ENCODE peak calls at places on chromosomes 3 and 15, in ten cellular contexts. O is OCI-LY7; V is GM06990; L is astrocyte of the spinal cord; I is ovary; D is GM12865; P is epithelial cell of proximal tubule; X is fibroblast of the aortic adventitia; A is CD8-positive, alpha-beta T cell; J is choroid plexus epithelial cell. R is an unnamed sample.

GRCh38 chr3:143081844-143082778 is 37.5 kb upstream of the CHST2 start:
- DNase-seq in O (peak), V (peak), L (no peak), I (no peak), D (peak), P (no peak), X (no peak), A (no peak), J (no peak), R (no peak)

GRCh38 chr15:75565062-75565970 is 13.8 kb downstream of the PTPN9 start:
- DNase-seq in O (no peak), V (no peak), L (peak), I (no peak), D (no peak), P (no peak), X (peak), A (no peak), J (peak), R (no peak)

GRCh38 chr3:185658504-185658912 is 72.4 kb downstream of the SENP2 start:
- DNase-seq in O (no peak), V (no peak), L (peak), I (no peak), D (no peak), P (peak), X (peak), A (no peak), J (peak), R (peak)

GRCh38 chr15:55218068-55218467 is 21.3 kb upstream of the RSL24D1 start:
- DNase-seq in O (no peak), V (no peak), L (no peak), I (no peak), D (no peak), P (no peak), X (no peak), A (no peak), J (no peak), R (no peak)

GRCh38 chr3:87491843-87492242 is 215.5 kb upstream of the POU1F1 start:
- DNase-seq in O (no peak), V (no peak), L (no peak), I (no peak), D (no peak), P (no peak), X (no peak), A (no peak), J (no peak), R (peak)

GRCh38 chr15:64931381-64931780 is 19.7 kb downstream of the ANKDD1A start:
- DNase-seq in O (no peak), V (no peak), L (no peak), I (no peak), D (no peak), P (no peak), X (no peak), A (peak), J (no peak), R (no peak)

GRCh38 chr3:135800071-135800549 is 165.4 kb upstream of the PPP2R3A start:
- DNase-seq in O (no peak), V (no peak), L (no peak), I (no peak), D (no peak), P (no peak), X (no peak), A (no peak), J (no peak), R (no peak)

GRCh38 chr3:46946856-46947544 is 29.5 kb downstream of the CCDC12 start:
- DNase-seq in O (no peak), V (no peak), L (no peak), I (no peak), D (no peak), P (no peak), X (no peak), A (peak), J (peak), R (peak)

GRCh38 chr3:9183811-9184463 is 65.5 kb downstream of the SRGAP3 start:
- DNase-seq in O (no peak), V (no peak), L (no peak), I (no peak), D (no peak), P (no peak), X (no peak), A (no peak), J (peak), R (no peak)

GRCh38 chr3:177358968-177359600 is 161.8 kb upstream of the TBL1XR1 start:
- DNase-seq in O (peak), V (peak), L (peak), I (peak), D (peak), P (no peak), X (peak), A (no peak), J (peak), R (peak)

GRCh38 chr15:69319384-69320375 is 21.0 kb downstream of the PAQR5 start:
- DNase-seq in O (no peak), V (no peak), L (no peak), I (no peak), D (no peak), P (no peak), X (no peak), A (no peak), J (no peak), R (no peak)

GRCh38 chr3:60131607-60132006 is 1081.8 kb upstream of the CFAP20DC start:
- DNase-seq in O (no peak), V (no peak), L (no peak), I (no peak), D (no peak), P (no peak), X (no peak), A (no peak), J (no peak), R (no peak)

GRCh38 chr3:189235214-189235613 is 63.4 kb downstream of the TPRG1 start:
- DNase-seq in O (no peak), V (no peak), L (no peak), I (no peak), D (no peak), P (no peak), X (peak), A (no peak), J (no peak), R (no peak)

GRCh38 chr15:39108021-39108420 is 472.9 kb upstream of the THBS1 start:
- DNase-seq in O (no peak), V (no peak), L (no peak), I (no peak), D (no peak), P (no peak), X (peak), A (no peak), J (no peak), R (peak)

GRCh38 chr3:13884851-13885703 is 5.2 kb upstream of the WNT7A start:
- DNase-seq in O (peak), V (no peak), L (no peak), I (no peak), D (peak), P (no peak), X (no peak), A (peak), J (peak), R (peak)

GRCh38 chr3:133135303-133135702 is 97.1 kb downstream of the TMEM108 start:
- DNase-seq in O (no peak), V (no peak), L (no peak), I (no peak), D (no peak), P (no peak), X (no peak), A (no peak), J (no peak), R (no peak)

GRCh38 chr3:102233881-102234280 is 200.9 kb upstream of the ZPLD1 start:
- DNase-seq in O (peak), V (peak), L (no peak), I (no peak), D (peak), P (no peak), X (no peak), A (no peak), J (no peak), R (no peak)

GRCh38 chr3:55795296-55795695 is 308.2 kb upstream of the WNT5A start:
- DNase-seq in O (no peak), V (no peak), L (peak), I (no peak), D (no peak), P (no peak), X (no peak), A (no peak), J (no peak), R (peak)

GRCh38 chr3:14225421-14225820 is 46.8 kb downstream of the LSM3 start:
- DNase-seq in O (peak), V (no peak), L (no peak), I (no peak), D (peak), P (no peak), X (no peak), A (no peak), J (peak), R (no peak)

GRCh38 chr15:30958219-30958618 is 33.2 kb downstream of the MTMR10 start:
- DNase-seq in O (no peak), V (no peak), L (no peak), I (no peak), D (no peak), P (no peak), X (no peak), A (no peak), J (no peak), R (no peak)

GRCh38 chr3:183927059-183927458 is 42.4 kb upstream of the PARL start:
- DNase-seq in O (no peak), V (no peak), L (no peak), I (no peak), D (no peak), P (no peak), X (no peak), A (no peak), J (no peak), R (no peak)

GRCh38 chr3:27568393-27568792 is 84.2 kb upstream of the SLC4A7 start:
- DNase-seq in O (no peak), V (no peak), L (peak), I (peak), D (no peak), P (no peak), X (peak), A (no peak), J (peak), R (peak)

GRCh38 chr15:99628374-99629001 is 62.7 kb downstream of the MEF2A start:
- DNase-seq in O (no peak), V (no peak), L (no peak), I (no peak), D (no peak), P (no peak), X (no peak), A (no peak), J (no peak), R (no peak)

GRCh38 chr3:82329300-82329699 is 567.9 kb upstream of the GBE1 start:
- DNase-seq in O (no peak), V (no peak), L (no peak), I (no peak), D (no peak), P (no peak), X (no peak), A (no peak), J (peak), R (peak)

GRCh38 chr15:77832874-77833273 is 200.2 kb upstream of the LINGO1 start:
- DNase-seq in O (no peak), V (no peak), L (no peak), I (no peak), D (no peak), P (no peak), X (no peak), A (no peak), J (no peak), R (no peak)

GRCh38 chr3:120449701-120450216 is 1.0 kb downstream of the FSTL1 start:
- DNase-seq in O (no peak), V (no peak), L (peak), I (no peak), D (no peak), P (no peak), X (peak), A (no peak), J (peak), R (no peak)

GRCh38 chr3:120450914-120451669 is at the start of gene FSTL1:
- DNase-seq in O (no peak), V (no peak), L (peak), I (peak), D (no peak), P (no peak), X (peak), A (no peak), J (peak), R (no peak)

GRCh38 chr3:120451670-120452220 is 953 bp upstream of the FSTL1 start:
- DNase-seq in O (no peak), V (no peak), L (no peak), I (no peak), D (no peak), P (no peak), X (no peak), A (no peak), J (no peak), R (no peak)

GRCh38 chr3:120448707-120449650 is 1.8 kb downstream of the FSTL1 start:
- DNase-seq in O (no peak), V (no peak), L (peak), I (no peak), D (no peak), P (no peak), X (peak), A (no peak), J (peak), R (peak)

GRCh38 chr3:120450261-120450913 is 405 bp downstream of the FSTL1 start:
- DNase-seq in O (no peak), V (peak), L (peak), I (peak), D (no peak), P (no peak), X (no peak), A (no peak), J (peak), R (no peak)
- H3K4me3 ChIP-seq in O (no peak), V (peak), L (peak), I (peak), D (peak), P (peak), X (peak), A (peak), J (peak), R (peak)

DNA sequence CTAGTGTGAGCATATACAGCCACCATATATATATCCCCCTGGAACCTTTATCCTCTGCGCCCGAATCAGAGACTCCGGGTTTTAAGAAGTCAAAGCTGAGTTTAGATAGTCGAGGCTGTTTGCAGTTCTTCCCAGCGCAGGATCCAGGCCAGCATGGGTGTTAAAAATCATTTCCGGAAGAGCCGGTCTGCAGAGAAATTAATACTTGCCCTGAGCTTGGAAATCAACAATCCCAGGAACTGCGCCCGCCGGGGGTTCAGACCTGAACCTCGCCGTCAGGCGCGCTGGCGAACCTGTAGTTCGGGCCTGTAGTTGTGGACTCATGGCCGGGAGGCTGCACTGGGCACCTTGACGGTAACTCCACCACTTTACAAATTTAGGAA is 2.3 kb downstream of the SHOX2 start:
- DNase-seq in O (no peak), V (no peak), L (no peak), I (no peak), D (no peak), P (no peak), X (no peak), A (no peak), J (no peak), R (no peak)
- H3K4me3 ChIP-seq in O (no peak), V (no peak), L (no peak), I (no peak), D (no peak), P (no peak), X (no peak), A (no peak), J (no peak), R (no peak)

GRCh38 chr3:71578045-71578730 is 5.3 kb downstream of the FOXP1 start:
- DNase-seq in O (no peak), V (no peak), L (no peak), I (no peak), D (no peak), P (no peak), X (peak), A (no peak), J (peak), R (peak)
- H3K4me3 ChIP-seq in O (peak), V (no peak), L (peak), I (no peak), D (no peak), P (no peak), X (peak), A (no peak), J (peak), R (no peak)

DNA sequence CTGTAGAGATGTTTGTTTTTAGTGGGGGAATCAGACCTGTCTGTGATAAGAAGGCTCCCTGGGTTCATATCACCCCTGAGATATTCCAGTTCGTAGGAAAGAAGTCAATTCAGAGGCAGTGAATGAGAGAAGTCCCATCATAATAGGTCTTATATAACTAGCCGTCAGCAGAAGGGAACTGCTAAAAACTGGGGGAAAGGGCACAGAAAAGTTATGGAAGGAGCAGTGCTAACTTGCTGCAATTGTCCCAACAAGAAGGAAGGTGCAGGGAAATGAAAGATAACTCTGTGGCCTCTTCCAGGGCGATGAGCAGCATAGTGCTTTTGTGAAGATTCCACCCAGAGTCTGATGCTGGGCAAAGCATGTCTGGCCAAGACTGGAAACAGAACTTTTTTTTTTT is 9.0 kb upstream of the CA12 start:
- DNase-seq in O (no peak), V (no peak), L (no peak), I (no peak), D (no peak), P (no peak), X (no peak), A (no peak), J (no peak), R (no peak)
- H3K4me3 ChIP-seq in O (no peak), V (no peak), L (no peak), I (no peak), D (no peak), P (no peak), X (no peak), A (no peak), J (no peak), R (no peak)